ENCODE peak calls at places on chromosomes 7 and 10, in four cellular contexts. F is lower lobe of right lung, D is NCI-H2081, O is kidney. W is an unnamed sample.

GRCh38 chr10:80472234-80473095 is 18.4 kb downstream of the TSPAN14 start:
- DNase-seq in F (no peak), D (no peak), O (no peak), W (peak)

GRCh38 chr10:116606061-116606483 is 14.7 kb upstream of the PNLIPRP2 start:
- DNase-seq in F (no peak), D (no peak), O (no peak), W (no peak)

GRCh38 chr10:104218751-104219150 is 13.4 kb downstream of the CFAP43 start:
- DNase-seq in F (no peak), D (no peak), O (no peak), W (no peak)

GRCh38 chr10:7480742-7481381 is 70.0 kb upstream of the SFMBT2 start:
- DNase-seq in F (no peak), D (no peak), O (no peak), W (peak)

GRCh38 chr10:127737563-127738511 is 852 bp downstream of the FOXI2 start:
- DNase-seq in F (no peak), D (no peak), O (peak), W (no peak)

GRCh38 chr7:85896531-85896930 is 709.7 kb upstream of the SEMA3D start:
- DNase-seq in F (no peak), D (no peak), O (no peak), W (no peak)

GRCh38 chr7:25073451-25073850 is 51.6 kb downstream of the CYCS start:
- DNase-seq in F (no peak), D (no peak), O (no peak), W (no peak)

GRCh38 chr10:12631787-12632562 is 282.6 kb downstream of the CAMK1D start:
- DNase-seq in F (no peak), D (peak), O (no peak), W (no peak)

GRCh38 chr7:152674860-152675760 is 831 bp downstream of the XRCC2 start:
- DNase-seq in F (no peak), D (peak), O (no peak), W (peak)

GRCh38 chr7:49497471-49497870 is 276.0 kb upstream of the VWC2 start:
- DNase-seq in F (no peak), D (no peak), O (no peak), W (no peak)

GRCh38 chr7:90626011-90626410 is 29.9 kb downstream of the CDK14 start:
- DNase-seq in F (no peak), D (no peak), O (no peak), W (no peak)

GRCh38 chr10:116669080-116669479 is 48.3 kb downstream of the PNLIPRP2 start:
- DNase-seq in F (no peak), D (no peak), O (no peak), W (no peak)

GRCh38 chr10:11177926-11178453 is 160.3 kb downstream of the CELF2 start:
- DNase-seq in F (peak), D (no peak), O (peak), W (no peak)

GRCh38 chr7:139588632-139589031 is 65.1 kb downstream of the CLEC2L start:
- DNase-seq in F (no peak), D (no peak), O (peak), W (no peak)

GRCh38 chr10:559767-560047 is 129.8 kb downstream of the DIP2C start:
- DNase-seq in F (no peak), D (no peak), O (no peak), W (no peak)

GRCh38 chr10:120732067-120732466 is 119.1 kb upstream of the WDR11 start:
- DNase-seq in F (no peak), D (no peak), O (no peak), W (no peak)

GRCh38 chr10:44857363-44858016 is 53.6 kb upstream of the TMEM72 start:
- DNase-seq in F (peak), D (no peak), O (no peak), W (peak)

GRCh38 chr7:114392686-114393085 is 21.9 kb upstream of the FOXP2 start:
- DNase-seq in F (no peak), D (no peak), O (no peak), W (no peak)

GRCh38 chr7:77351539-77352004 is 64.6 kb downstream of the GSAP start:
- DNase-seq in F (no peak), D (no peak), O (no peak), W (peak)

GRCh38 chr7:25862254-25862992 is 289.6 kb upstream of the NFE2L3 start:
- DNase-seq in F (peak), D (peak), O (peak), W (peak)

GRCh38 chr7:28018851-28019465 is 161.6 kb downstream of the JAZF1 start:
- DNase-seq in F (no peak), D (no peak), O (no peak), W (no peak)

GRCh38 chr10:101042118-101042517 is 11.1 kb downstream of the SFXN3 start:
- DNase-seq in F (no peak), D (no peak), O (peak), W (no peak)

W was measured in NAMALWA.